ENCODE peak calls at places on chromosome 10, in four cellular contexts. V is CD8-positive, alpha-beta T cell; J is GM12865; H is astrocyte of the spinal cord. S is an unnamed sample.

GRCh38 chr10:116272497-116273221 is at the start of gene GFRA1:
- DNase-seq in V (no peak), J (no peak), H (no peak), S (no peak)

GRCh38 chr10:32149257-32149955 is 93.2 kb upstream of the KIF5B start:
- DNase-seq in V (no peak), J (peak; percentile 86), H (peak; percentile 96), S (peak; percentile 77)

GRCh38 chr10:129440247-129440646 is 26.8 kb upstream of the MGMT start:
- DNase-seq in V (no peak), J (no peak), H (no peak), S (no peak)

GRCh38 chr10:71461457-71461856 is 64.7 kb downstream of the CDH23 start:
- DNase-seq in V (no peak), J (no peak), H (no peak), S (no peak)

GRCh38 chr10:99233000-99233679 is 2.5 kb downstream of the HPSE2 start:
- DNase-seq in V (no peak), J (no peak), H (no peak), S (no peak)

GRCh38 chr10:31752167-31752566 is 176.5 kb downstream of the ARHGAP12 start:
- DNase-seq in V (no peak), J (no peak), H (no peak), S (no peak)

GRCh38 chr10:21203473-21204107 is 306.5 kb upstream of the NEBL start:
- DNase-seq in V (no peak), J (no peak), H (no peak), S (no peak)

GRCh38 chr10:129530486-129531065 is 63.5 kb downstream of the MGMT start:
- DNase-seq in V (no peak), J (no peak), H (no peak), S (no peak)

GRCh38 chr10:104614245-104614831 is 26.8 kb upstream of the SORCS3 start:
- DNase-seq in V (no peak), J (peak; percentile 43), H (peak; percentile 29), S (no peak)

GRCh38 chr10:130905921-130906320 is 405.6 kb downstream of the TCERG1L start:
- DNase-seq in V (no peak), J (no peak), H (no peak), S (no peak)

GRCh38 chr10:121702351-121703320 is 104.4 kb upstream of the FGFR2 start:
- DNase-seq in V (no peak), J (no peak), H (peak; percentile 65), S (no peak)

GRCh38 chr10:73803680-73804286 is 7.6 kb downstream of the NDST2 start:
- DNase-seq in V (no peak), J (peak; percentile 80), H (no peak), S (no peak)

GRCh38 chr10:44056947-44057811 is 327.7 kb downstream of the CXCL12 start:
- DNase-seq in V (no peak), J (no peak), H (peak; percentile 49), S (peak; percentile 88)

GRCh38 chr10:84175436-84175835 is 1.8 kb downstream of the GPR15LG start:
- DNase-seq in V (no peak), J (no peak), H (no peak), S (no peak)

GRCh38 chr10:4353964-4354363 is 472.0 kb upstream of the AKR1E2 start:
- DNase-seq in V (no peak), J (no peak), H (peak; percentile 89), S (no peak)

GRCh38 chr10:29304259-29305030 is 15.6 kb downstream of the LYZL1 start:
- DNase-seq in V (no peak), J (peak; percentile 69), H (peak; percentile 73), S (peak; percentile 38)

GRCh38 chr10:123807444-123808035 is 84.1 kb downstream of the CPXM2 start:
- DNase-seq in V (no peak), J (no peak), H (no peak), S (no peak)

GRCh38 chr10:49123981-49124920 is 8.9 kb upstream of the VSTM4 start:
- DNase-seq in V (no peak), J (no peak), H (no peak), S (no peak)

GRCh38 chr10:117797286-117797685 is 249.5 kb downstream of the RAB11FIP2 start:
- DNase-seq in V (no peak), J (no peak), H (no peak), S (no peak)

GRCh38 chr10:91051834-91052233 is 130.9 kb upstream of the ANKRD1 start:
- DNase-seq in V (no peak), J (no peak), H (peak; percentile 42), S (no peak)

GRCh38 chr10:110508806-110509544 is 11.3 kb downstream of the DUSP5 start:
- DNase-seq in V (no peak), J (no peak), H (peak; percentile 10), S (no peak)

GRCh38 chr10:102347236-102347828 is 48.2 kb upstream of the NFKB2 start:
- DNase-seq in V (no peak), J (peak; percentile 14), H (peak; percentile 65), S (no peak)

GRCh38 chr10:118041316-118041715 is 5.4 kb downstream of the RAB11FIP2 start:
- DNase-seq in V (no peak), J (no peak), H (peak; percentile 77), S (no peak)

GRCh38 chr10:102602272-102603045 is 41.8 kb upstream of the TRIM8 start:
- DNase-seq in V (no peak), J (no peak), H (no peak), S (no peak)

GRCh38 chr10:3689871-3690510 is 95.0 kb downstream of the KLF6 start:
- DNase-seq in V (no peak), J (no peak), H (peak; percentile 18), S (no peak)

GRCh38 chr10:100024741-100025140 is 15.0 kb upstream of the DNMBP start:
- DNase-seq in V (no peak), J (no peak), H (no peak), S (no peak)

S was measured in brain pericyte.